ENCODE peak calls at places on chromosomes 3 and 15, in eight cellular contexts. R is stimulated activated CD8-positive, alpha-beta memory T cell treated with anti-CD3 and anti-CD28 coated beads, Interleukin-7, amount 100 ng/mL, for 1 hour; X is CD8-positive, alpha-beta memory T cell; S is pancreas; M is hypothalamus; L is lung microvascular endothelial cell; H is GM23248; I is AG08396. F is an unnamed sample.

GRCh38 chr3:52385157-52385556 is 59.7 kb downstream of the SEMA3G start:
- DNase-seq in R (no peak), S (no peak), M (no peak), X (no peak), L (peak; percentile 48), H (peak; percentile 40), I (peak; percentile 71), F (no peak)

GRCh38 chr3:107429330-107430181 is 52.3 kb downstream of the CCDC54 start:
- DNase-seq in I (peak; percentile 92), H (peak; percentile 94), M (peak; percentile 66), L (peak; percentile 83), X (peak; percentile 24), S (peak; percentile 63), R (no peak), F (peak; percentile 53)

GRCh38 chr3:42638339-42638842 is 15.1 kb upstream of the ZBTB47 start:
- DNase-seq in S (no peak), M (no peak), H (peak; percentile 34), R (no peak), L (peak; percentile 28), X (no peak), I (no peak), F (peak; percentile 39)

GRCh38 chr15:67114046-67114445 is 48.6 kb downstream of the SMAD3 start:
- DNase-seq in R (no peak), H (no peak), X (no peak), M (no peak), L (no peak), I (no peak), S (no peak), F (no peak)

GRCh38 chr3:146466596-146466995 is 2.8 kb downstream of the PLSCR2 start:
- DNase-seq in H (peak; percentile 14), R (no peak), L (no peak), S (no peak), M (no peak), X (no peak), I (no peak), F (no peak)

GRCh38 chr3:43423142-43423541 is 136.8 kb downstream of the SNRK start:
- DNase-seq in R (no peak), X (no peak), H (peak; percentile 29), I (no peak), L (peak; percentile 33), M (no peak), S (peak; percentile 81), F (no peak)

GRCh38 chr3:50010959-50011358 is 71.0 kb downstream of the RBM6 start:
- DNase-seq in L (no peak), M (no peak), X (no peak), H (peak; percentile 47), S (no peak), I (no peak), R (no peak), F (no peak)

GRCh38 chr3:121598564-121598963 is 5.4 kb downstream of the FBXO40 start:
- DNase-seq in M (no peak), S (no peak), R (no peak), L (no peak), X (no peak), I (no peak), H (no peak), F (no peak)

GRCh38 chr15:45023659-45024320 is 795 bp downstream of the SORD start:
- DNase-seq in L (peak; percentile 11), S (no peak), X (no peak), H (peak; percentile 47), I (peak; percentile 22), R (no peak), M (no peak), F (no peak)

GRCh38 chr15:37038036-37038715 is 62.2 kb downstream of the MEIS2 start:
- DNase-seq in X (no peak), R (no peak), I (no peak), H (no peak), S (no peak), M (no peak), L (no peak), F (no peak)

GRCh38 chr3:3088066-3088465 is 22.1 kb downstream of the IL5RA start:
- DNase-seq in I (no peak), S (no peak), M (no peak), L (no peak), X (no peak), R (no peak), H (no peak), F (no peak)